ENCODE peak calls at places on chromosomes 6 and 20, in nine cellular contexts. N, M, I, W, T, B, R, P and A are unnamed samples.

GRCh38 chr6:100001915-100002388 is 7.9 kb upstream of the MCHR2 start:
- DNase-seq in N (peak; percentile 72), M (peak; percentile 29), I (peak; percentile 61), W (peak; percentile 57), T (peak; percentile 68), B (peak; percentile 72), R (peak; percentile 58), P (peak; percentile 52), A (peak; percentile 81)

GRCh38 chr6:151576658-151577057 is 82.8 kb downstream of the CCDC170 start:
- DNase-seq in N (no peak), M (no peak), I (peak; percentile 20), W (no peak), T (no peak), B (no peak), R (no peak), P (no peak), A (no peak)

GRCh38 chr20:10111144-10111771 is 76.5 kb downstream of the ANKEF1 start:
- DNase-seq in N (peak; percentile 62), M (no peak), I (peak; percentile 17), W (peak; percentile 18), T (no peak), B (no peak), R (no peak), P (no peak), A (no peak)

GRCh38 chr6:46651006-46651405 is 1.6 kb downstream of the CYP39A1 start:
- DNase-seq in N (no peak), M (no peak), I (peak; percentile 34), W (no peak), T (no peak), B (no peak), R (no peak), P (no peak), A (no peak)

GRCh38 chr6:158314737-158315136 is 2.5 kb downstream of the TULP4 start:
- DNase-seq in N (no peak), M (no peak), I (no peak), W (no peak), T (no peak), B (no peak), R (no peak), P (no peak), A (no peak)

GRCh38 chr6:48542191-48542590 is 431.2 kb upstream of the PTCHD4 start:
- DNase-seq in N (peak; percentile 13), M (no peak), I (peak; percentile 17), W (no peak), T (no peak), B (no peak), R (no peak), P (no peak), A (no peak)

GRCh38 chr6:5732496-5732895 is 274.2 kb downstream of the NRN1 start:
- DNase-seq in N (no peak), M (no peak), I (no peak), W (no peak), T (no peak), B (no peak), R (no peak), P (no peak), A (no peak)

GRCh38 chr20:953742-954141 is 37.6 kb upstream of the ANGPT4 start:
- DNase-seq in N (no peak), M (peak; percentile 48), I (peak; percentile 28), W (no peak), T (peak; percentile 43), B (peak; percentile 47), R (no peak), P (peak; percentile 63), A (peak; percentile 44)

GRCh38 chr20:32902456-32903420 is 44.0 kb downstream of the EFCAB8 start:
- DNase-seq in N (peak; percentile 76), M (peak; percentile 27), I (peak; percentile 68), W (peak; percentile 64), T (peak; percentile 77), B (peak; percentile 72), R (peak; percentile 61), P (peak; percentile 80), A (peak; percentile 80)

GRCh38 chr20:35240914-35241293 is 14.4 kb downstream of the MMP24 start:
- DNase-seq in N (no peak), M (no peak), I (no peak), W (no peak), T (no peak), B (no peak), R (no peak), P (no peak), A (peak; percentile 6)

GRCh38 chr6:8539446-8539845 is 104.1 kb upstream of the SLC35B3 start:
- DNase-seq in N (no peak), M (peak; percentile 7), I (peak; percentile 33), W (peak; percentile 31), T (peak; percentile 12), B (peak; percentile 34), R (peak; percentile 10), P (peak; percentile 37), A (peak; percentile 45)

GRCh38 chr6:69719602-69720193 is 77.1 kb downstream of the LMBRD1 start:
- DNase-seq in N (peak; percentile 34), M (peak; percentile 2), I (peak; percentile 50), W (peak; percentile 46), T (peak; percentile 19), B (peak; percentile 35), R (peak; percentile 14), P (peak; percentile 22), A (peak; percentile 42)

DNA sequence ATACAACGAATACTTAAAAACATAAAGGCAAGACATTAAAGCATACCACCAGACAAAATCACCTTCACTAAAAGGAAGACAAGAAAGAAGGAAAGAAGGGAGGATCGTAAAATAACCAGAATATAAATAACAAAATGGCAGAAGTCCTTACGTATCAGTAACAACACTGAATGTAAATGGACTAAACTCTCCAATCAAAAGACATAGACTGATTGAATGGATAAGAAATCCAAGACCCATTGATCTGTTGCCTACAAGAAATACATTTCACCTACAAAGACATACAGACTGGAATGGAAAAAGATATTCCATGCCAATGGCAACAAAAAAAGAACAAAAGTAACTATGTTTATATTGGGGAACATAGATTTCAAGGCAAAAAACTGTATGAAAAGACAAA is 74.1 kb downstream of the LMBRD1 start:
- DNase-seq in N (no peak), M (no peak), I (no peak), W (no peak), T (no peak), B (no peak), R (no peak), P (no peak), A (no peak)
- TF ChIP-seq EZH2phosphoT487 in N (no peak), M (no peak), I (no peak), W (no peak), T (no peak), B (no peak), R (no peak), P (no peak), A (no peak)

DNA sequence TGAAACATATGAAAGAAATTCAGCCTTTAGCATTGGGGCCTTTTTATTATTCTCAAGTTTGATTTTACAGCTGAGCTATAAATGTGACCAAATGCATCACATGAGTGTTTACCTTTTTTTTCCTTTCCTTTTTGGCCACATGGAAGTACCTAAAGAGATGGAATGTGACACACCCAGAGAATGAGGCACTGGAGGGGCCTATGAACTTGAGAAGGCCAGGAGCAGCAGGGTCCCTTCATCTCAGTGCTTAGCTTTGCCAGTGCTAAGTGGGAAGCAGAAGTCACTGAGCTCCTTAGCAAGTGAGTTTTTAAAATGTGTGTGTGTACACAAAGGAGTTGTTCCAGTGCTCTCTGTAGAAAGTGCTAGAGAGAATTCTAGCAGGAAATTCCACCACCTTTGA is 44.7 kb downstream of the RREB1 start:
- DNase-seq in N (no peak), M (no peak), I (peak; percentile 64), W (no peak), T (no peak), B (peak; percentile 35), R (no peak), P (no peak), A (no peak)
- TF ChIP-seq EZH2phosphoT487 in N (no peak), M (no peak), I (no peak), W (no peak), T (no peak), B (no peak), R (no peak), P (no peak), A (no peak)

DNA sequence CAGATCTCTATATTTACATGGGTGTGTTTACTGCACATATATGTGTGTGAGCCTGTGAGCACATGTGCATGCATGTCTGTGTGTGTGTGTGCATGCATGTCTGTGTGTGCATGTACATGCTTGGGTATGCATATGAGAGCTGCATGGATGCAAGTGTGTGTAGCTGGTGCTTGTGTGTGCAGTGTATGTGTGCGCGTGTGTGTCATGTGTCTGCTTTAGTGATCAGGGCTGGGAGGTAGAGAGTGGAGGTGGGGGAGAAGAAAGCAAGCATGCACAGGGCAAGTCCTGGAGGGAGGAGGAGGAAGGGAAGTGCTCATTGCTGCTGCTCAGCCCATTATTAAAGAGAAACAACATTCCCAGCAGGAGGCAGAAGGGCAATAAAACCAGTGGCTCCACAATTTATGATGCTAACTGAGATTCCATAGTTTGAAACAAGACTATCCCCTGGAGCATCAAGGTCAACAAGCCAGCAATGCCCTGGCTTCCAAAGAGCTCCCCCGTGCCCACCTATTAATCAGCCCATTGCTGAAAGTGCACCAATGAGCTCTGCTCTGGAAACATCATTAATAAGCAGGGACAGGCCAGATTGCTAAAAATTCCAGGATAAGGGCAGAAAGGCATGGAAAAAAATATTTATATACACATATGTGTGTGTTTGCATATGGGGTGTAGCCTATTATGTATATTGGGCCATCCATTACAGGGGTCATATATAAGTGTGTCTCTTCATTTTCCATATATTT is 414.0 kb downstream of the MAFB start:
- DNase-seq in N (no peak), M (no peak), I (no peak), W (no peak), T (no peak), B (no peak), R (no peak), P (peak; percentile 41), A (no peak)
- TF ChIP-seq EZH2phosphoT487 in N (no peak), M (no peak), I (no peak), W (no peak), T (no peak), B (no peak), R (no peak), P (no peak), A (no peak)

GRCh38 chr6:110367001-110367400 is 8.9 kb upstream of the METTL24 start:
- DNase-seq in N (no peak), M (no peak), I (no peak), W (no peak), T (no peak), B (no peak), R (no peak), P (no peak), A (no peak)

GRCh38 chr6:110367825-110368224 is 9.7 kb upstream of the METTL24 start:
- DNase-seq in N (no peak), M (no peak), I (no peak), W (no peak), T (no peak), B (no peak), R (no peak), P (no peak), A (no peak)

GRCh38 chr6:110368268-110368667 is 10.1 kb upstream of the METTL24 start:
- DNase-seq in N (no peak), M (no peak), I (no peak), W (no peak), T (peak; percentile 64), B (no peak), R (no peak), P (no peak), A (no peak)

GRCh38 chr6:110366241-110366640 is 8.1 kb upstream of the METTL24 start:
- DNase-seq in N (peak; percentile 28), M (no peak), I (no peak), W (no peak), T (no peak), B (no peak), R (no peak), P (no peak), A (no peak)

DNA sequence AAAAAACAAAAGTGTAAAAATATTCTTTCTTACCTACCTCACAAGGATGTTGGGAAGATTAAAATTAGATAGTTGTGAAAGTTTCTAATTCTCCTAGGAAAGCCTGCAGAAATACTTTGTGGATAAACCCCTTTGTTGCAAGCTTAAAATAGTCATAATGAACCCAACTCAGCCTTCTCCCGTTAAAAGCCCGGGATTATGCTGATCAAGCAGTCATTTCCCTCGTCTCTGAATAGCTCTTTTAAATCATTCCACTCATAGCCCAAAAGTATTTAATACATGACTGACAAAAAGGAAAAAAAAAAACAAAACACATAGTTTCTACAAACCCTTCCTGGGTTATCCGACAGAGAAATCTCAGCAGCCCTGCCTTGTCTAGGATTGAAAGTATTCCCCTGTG is 10.9 kb upstream of the METTL24 start:
- DNase-seq in N (no peak), M (no peak), I (no peak), W (no peak), T (peak; percentile 54), B (no peak), R (no peak), P (no peak), A (no peak)
- TF ChIP-seq EZH2phosphoT487 in N (no peak), M (no peak), I (no peak), W (no peak), T (no peak), B (no peak), R (no peak), P (no peak), A (no peak)